ENCODE peak calls at places on chromosomes 12 and 14, in five cellular contexts. U is tibial artery, G is heart right ventricle, F is lower lobe of right lung, D is upper lobe of right lung. P is an unnamed sample. For H3K4me1, the result is how much of the 10 kb centered on the place peaks cover.

GRCh38 chr14:71414631-71415403 is 507.6 kb downstream of the PCNX1 start:
- DNase-seq in D (no peak), G (no peak), U (no peak), F (no peak), P (no peak)

GRCh38 chr12:9122166-9122609 is 6.5 kb upstream of the A2M start:
- DNase-seq in D (no peak), U (no peak), G (no peak), F (no peak), P (no peak)

GRCh38 chr14:54650331-54651017 is 83.5 kb downstream of the SAMD4A start:
- DNase-seq in F (peak), D (peak), G (no peak), U (peak), P (no peak)

GRCh38 chr12:50509009-50509663 is 4.4 kb downstream of the DIP2B start:
- DNase-seq in G (no peak), F (no peak), D (no peak), U (no peak), P (no peak)

GRCh38 chr14:102217399-102217798 is 77.7 kb downstream of the WDR20 start:
- DNase-seq in G (no peak), F (no peak), D (peak), U (no peak), P (no peak)

GRCh38 chr14:75967866-75968265 is 13.9 kb downstream of the TGFB3 start:
- DNase-seq in U (no peak), D (no peak), G (no peak), F (no peak), P (no peak)

GRCh38 chr12:1681493-1681807 is 9.4 kb upstream of the ADIPOR2 start:
- DNase-seq in D (no peak), F (no peak), U (no peak), G (no peak), P (no peak)

GRCh38 chr12:73677520-73678291 is 859.9 kb upstream of the ATXN7L3B start:
- DNase-seq in F (no peak), G (no peak), D (no peak), U (no peak), P (no peak)

GRCh38 chr12:106114084-106115068 is 24.4 kb downstream of the NUAK1 start:
- DNase-seq in F (no peak), D (no peak), U (peak), G (no peak), P (no peak)

GRCh38 chr14:60332046-60332399 is 83.0 kb downstream of the PPM1A start:
- DNase-seq in F (no peak), G (no peak), D (no peak), U (no peak), P (no peak)
- H3K4me3 ChIP-seq in F (peak), G (no peak), D (peak), U (peak), P (peak)

DNA sequence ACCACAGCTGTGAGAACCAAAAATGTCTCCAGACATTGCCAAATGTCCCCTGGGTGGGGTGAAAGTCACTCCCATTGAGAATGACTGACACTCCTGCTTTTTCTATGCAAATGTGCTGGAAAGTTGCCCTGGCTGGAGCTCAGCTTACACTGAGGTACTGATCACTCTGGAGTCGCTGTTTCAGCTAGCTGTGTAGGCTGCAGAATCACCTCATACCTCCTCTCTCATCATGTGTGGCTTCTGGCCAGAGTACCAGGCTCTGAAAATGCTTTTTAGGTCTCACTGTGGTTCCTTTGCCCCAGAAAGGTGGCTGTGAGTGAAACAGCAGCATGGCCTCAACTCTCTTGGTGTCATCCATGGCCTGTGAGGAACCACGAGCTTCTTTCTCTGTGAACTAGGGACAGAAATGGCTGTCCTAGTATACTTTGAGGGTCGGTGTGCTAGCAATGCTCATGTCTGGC is 414.4 kb downstream of the DPF3 start:
- DNase-seq in G (no peak), F (no peak), D (no peak), U (no peak), P (peak)
- H3K4me1 ChIP-seq in G (under half), F (under half), D (under half), U (under half), P (under half)

GRCh38 chr12:114305446-114305845 is 100.5 kb downstream of the TBX5 start:
- DNase-seq in U (no peak), G (no peak), D (no peak), F (no peak), P (no peak)
- H3K27ac ChIP-seq in U (no peak), G (no peak), D (no peak), F (no peak), P (no peak)

GRCh38 chr14:52063107-52063506 is 5.8 kb downstream of the NID2 start:
- DNase-seq in F (no peak), D (no peak), G (no peak), U (no peak), P (peak)
- H3K4me3 ChIP-seq in F (no peak), D (no peak), G (no peak), U (no peak), P (no peak)

GRCh38 chr12:110555509-110556406 is 27.4 kb downstream of the PPTC7 start:
- DNase-seq in F (no peak), U (no peak), D (no peak), G (no peak), P (no peak)
- H3K4me1 ChIP-seq in F (under half), U (under half), D (under half), G (under half), P (under half)

DNA sequence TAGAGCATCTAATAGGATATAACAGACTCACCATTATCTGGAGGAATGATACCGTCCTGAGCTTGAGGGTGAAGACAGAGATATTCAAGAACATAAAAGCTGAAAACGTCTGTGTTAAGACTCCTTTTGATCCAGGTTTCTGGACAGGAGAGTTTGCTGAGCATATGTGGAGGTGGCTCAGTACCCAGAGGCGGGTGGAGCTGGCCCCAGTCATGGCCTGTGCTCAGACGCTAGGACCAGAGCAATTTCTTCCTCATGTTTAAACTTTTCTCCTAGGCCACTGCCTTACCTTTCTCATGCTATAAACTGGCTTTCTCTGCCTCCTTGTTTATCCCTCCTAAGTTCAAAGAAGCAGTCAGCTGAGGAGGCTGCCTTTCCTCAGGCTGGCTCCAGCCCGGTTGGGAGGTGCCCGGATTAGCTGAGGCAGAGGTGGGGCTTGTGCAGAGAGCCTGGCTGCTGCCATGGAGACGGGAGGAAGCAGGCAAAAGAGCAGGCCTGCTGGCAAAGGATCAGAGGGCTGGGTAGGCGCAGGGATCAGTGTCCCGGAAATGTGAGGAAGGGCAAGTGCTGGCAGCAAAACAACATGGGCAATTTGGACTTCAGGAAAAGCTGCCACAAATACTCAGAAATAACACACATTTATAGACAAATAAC is 13.7 kb downstream of the COA8 start:
- DNase-seq in G (peak), D (peak), U (peak), F (peak), P (peak)
- H3K27ac ChIP-seq in G (peak), D (peak), U (peak), F (peak), P (peak)

P was measured in right cardiac atrium.